ENCODE peak calls at places on chromosomes 1 and 21, in ten cellular contexts. J, N, L, X, H, A, F, I, U and D are unnamed samples.

GRCh38 chr1:65175171-65176070 is 27.4 kb downstream of the AK4 start:
- DNase-seq in H (no peak), X (no peak), N (no peak), J (no peak), F (peak), L (no peak), A (no peak), U (no peak), I (no peak), D (peak)

GRCh38 chr1:104953555-104953954 is 1203.9 kb downstream of the AMY1C start:
- DNase-seq in F (no peak), X (no peak), A (no peak), H (no peak), L (no peak), I (no peak), J (no peak), N (no peak), U (no peak), D (no peak)

GRCh38 chr1:40391688-40392145 is 18.2 kb downstream of the SMAP2 start:
- DNase-seq in L (no peak), A (no peak), X (no peak), F (no peak), U (no peak), I (no peak), H (peak), N (no peak), J (no peak), D (no peak)

GRCh38 chr1:5996641-5997270 is 4.5 kb upstream of the NPHP4 start:
- DNase-seq in N (no peak), F (no peak), I (no peak), H (no peak), X (no peak), A (peak), L (peak), U (peak), J (no peak), D (peak)

GRCh38 chr1:109928591-109929111 is 18.0 kb downstream of the CSF1 start:
- DNase-seq in L (no peak), F (peak), J (no peak), A (peak), I (peak), N (peak), U (no peak), X (no peak), H (no peak), D (peak)

GRCh38 chr1:32998009-32998555 is 33.5 kb upstream of the RNF19B start:
- DNase-seq in A (peak), H (no peak), L (peak), I (no peak), X (no peak), U (no peak), N (no peak), F (peak), J (no peak), D (no peak)

GRCh38 chr1:92029241-92029922 is 403 bp upstream of the EPHX4 start:
- DNase-seq in U (no peak), N (no peak), I (no peak), H (no peak), F (no peak), A (no peak), J (no peak), X (no peak), L (no peak), D (no peak)

GRCh38 chr21:38503588-38503987 is 5.3 kb upstream of the ERG start:
- DNase-seq in U (no peak), A (peak), J (no peak), N (no peak), X (no peak), F (peak), I (no peak), H (no peak), L (no peak), D (no peak)

GRCh38 chr1:24526940-24527542 is 24.4 kb downstream of the RCAN3 start:
- DNase-seq in N (no peak), F (no peak), U (no peak), J (peak), A (no peak), I (no peak), L (no peak), X (no peak), H (peak), D (no peak)

GRCh38 chr1:43511394-43511793 is 19.3 kb upstream of the PTPRF start:
- DNase-seq in U (no peak), J (no peak), N (no peak), H (no peak), X (no peak), L (no peak), A (no peak), I (no peak), F (no peak), D (no peak)

GRCh38 chr1:221827307-221827642 is 85.4 kb upstream of the DUSP10 start:
- DNase-seq in L (no peak), J (no peak), N (no peak), I (no peak), A (no peak), X (no peak), U (no peak), F (no peak), H (no peak), D (no peak)

GRCh38 chr1:24640288-24640687 is 2.8 kb upstream of the SRRM1 start:
- DNase-seq in J (no peak), X (no peak), H (no peak), N (peak), F (peak), A (no peak), L (no peak), I (no peak), U (peak), D (peak)

GRCh38 chr1:224170748-224171478 is 12.1 kb upstream of the DEGS1 start:
- DNase-seq in I (no peak), N (no peak), F (no peak), X (no peak), L (no peak), H (peak), U (no peak), J (no peak), A (no peak), D (no peak)

GRCh38 chr1:156004843-156005593 is 15.7 kb downstream of the SSR2 start:
- DNase-seq in L (peak), H (no peak), N (no peak), U (no peak), I (no peak), J (no peak), X (no peak), F (no peak), A (no peak), D (no peak)

GRCh38 chr1:218589487-218589886 is 244.4 kb downstream of the TGFB2 start:
- DNase-seq in J (no peak), L (no peak), H (no peak), N (no peak), F (no peak), X (no peak), A (no peak), I (no peak), U (no peak), D (no peak)

GRCh38 chr1:71106658-71107322 is 26.0 kb upstream of the ZRANB2 start:
- DNase-seq in I (no peak), H (no peak), J (no peak), N (no peak), A (no peak), U (no peak), F (no peak), X (no peak), L (no peak), D (no peak)

GRCh38 chr1:166840309-166841302 is 1.3 kb downstream of the POGK start:
- DNase-seq in U (no peak), H (peak), L (no peak), A (no peak), N (no peak), J (no peak), F (peak), X (no peak), I (no peak), D (no peak)

GRCh38 chr1:56070601-56071000 is 508.8 kb downstream of the PLPP3 start:
- DNase-seq in J (no peak), N (no peak), X (no peak), L (no peak), A (no peak), F (peak), H (no peak), I (no peak), U (no peak), D (no peak)

GRCh38 chr1:90841477-90841876 is 124.4 kb upstream of the BARHL2 start:
- DNase-seq in L (no peak), H (no peak), J (no peak), N (no peak), A (no peak), I (no peak), X (no peak), U (no peak), F (no peak), D (no peak)

GRCh38 chr1:1763657-1764621 is 14.3 kb downstream of the NADK start:
- DNase-seq in X (no peak), L (peak), J (peak), I (no peak), U (peak), N (peak), H (peak), F (no peak), A (no peak), D (peak)

GRCh38 chr1:20555025-20555757 is 2.8 kb downstream of the FAM43B start:
- DNase-seq in U (no peak), L (peak), I (no peak), J (no peak), X (no peak), A (no peak), F (peak), N (no peak), H (peak), D (peak)

GRCh38 chr1:228304225-228304624 is 96.4 kb downstream of the OBSCN start:
- DNase-seq in L (no peak), A (peak), I (no peak), J (no peak), N (no peak), U (no peak), H (no peak), F (no peak), X (no peak), D (no peak)

GRCh38 chr21:16476056-16476850 is 746.5 kb downstream of the USP25 start:
- DNase-seq in U (no peak), A (no peak), N (no peak), J (no peak), L (no peak), F (peak), X (no peak), I (no peak), H (no peak), D (no peak)

GRCh38 chr1:109495738-109496137 is 1.8 kb downstream of the CYB561D1 start:
- DNase-seq in F (no peak), L (no peak), J (no peak), N (no peak), U (no peak), X (no peak), A (no peak), I (no peak), H (no peak), D (no peak)

GRCh38 chr1:81414417-81415087 is 386.2 kb upstream of the ADGRL2 start:
- DNase-seq in F (no peak), N (peak), X (no peak), U (peak), L (no peak), H (peak), I (no peak), J (no peak), A (peak), D (peak)

GRCh38 chr1:37793773-37794371 is at the start of gene MANEAL:
- DNase-seq in L (peak), J (no peak), I (no peak), H (peak), X (no peak), N (peak), A (peak), U (no peak), F (peak), D (peak)

GRCh38 chr1:29469457-29469856 is 233.1 kb downstream of the PTPRU start:
- DNase-seq in X (no peak), I (no peak), A (peak), U (peak), F (no peak), N (peak), L (peak), H (no peak), J (peak), D (no peak)

GRCh38 chr1:30312226-30312625 is 411.2 kb downstream of the MATN1 start:
- DNase-seq in N (no peak), I (no peak), H (no peak), L (peak), F (no peak), X (no peak), A (peak), J (no peak), U (no peak), D (no peak)

DNA sequence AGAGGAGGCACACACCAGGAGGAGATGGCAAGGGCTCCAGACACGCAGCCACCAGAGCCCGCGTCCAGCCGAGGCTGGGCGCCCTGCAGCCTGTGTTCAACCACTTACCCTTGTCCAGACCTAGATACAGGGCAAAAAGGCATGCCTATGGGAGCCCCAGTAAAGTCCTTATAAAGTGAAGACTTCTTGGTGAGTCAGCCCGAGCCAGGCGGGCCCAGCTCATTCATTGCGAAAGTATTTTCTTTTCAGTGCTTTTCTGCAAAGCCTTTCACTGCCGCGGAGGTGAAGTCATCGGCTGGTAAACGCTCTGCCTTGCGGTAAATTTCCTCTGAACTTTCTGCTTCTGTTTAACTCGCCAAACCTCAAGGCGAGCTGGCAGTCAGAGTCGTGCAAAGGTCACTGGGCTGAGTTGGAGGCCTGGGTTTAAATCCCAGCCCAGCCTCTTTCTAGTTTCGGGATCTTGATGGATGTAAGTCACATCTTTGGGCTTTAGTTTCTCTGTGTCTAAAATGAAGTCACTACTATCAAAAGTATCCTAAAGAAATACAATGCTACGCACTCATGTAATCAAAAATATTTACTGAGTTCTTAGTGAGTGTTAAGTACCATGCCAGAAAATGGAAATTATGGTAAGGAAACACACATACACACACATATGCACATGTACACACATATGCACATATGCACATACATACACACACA is 54.7 kb upstream of the IFFO2 start:
- DNase-seq in L (no peak), X (peak), U (peak), N (peak), H (peak), J (peak), I (peak), A (peak), F (peak), D (peak)
- H3K4me3 ChIP-seq in L (no peak), X (no peak), U (no peak), N (no peak), H (no peak), J (no peak), I (no peak), A (no peak), F (no peak), D (no peak)

DNA sequence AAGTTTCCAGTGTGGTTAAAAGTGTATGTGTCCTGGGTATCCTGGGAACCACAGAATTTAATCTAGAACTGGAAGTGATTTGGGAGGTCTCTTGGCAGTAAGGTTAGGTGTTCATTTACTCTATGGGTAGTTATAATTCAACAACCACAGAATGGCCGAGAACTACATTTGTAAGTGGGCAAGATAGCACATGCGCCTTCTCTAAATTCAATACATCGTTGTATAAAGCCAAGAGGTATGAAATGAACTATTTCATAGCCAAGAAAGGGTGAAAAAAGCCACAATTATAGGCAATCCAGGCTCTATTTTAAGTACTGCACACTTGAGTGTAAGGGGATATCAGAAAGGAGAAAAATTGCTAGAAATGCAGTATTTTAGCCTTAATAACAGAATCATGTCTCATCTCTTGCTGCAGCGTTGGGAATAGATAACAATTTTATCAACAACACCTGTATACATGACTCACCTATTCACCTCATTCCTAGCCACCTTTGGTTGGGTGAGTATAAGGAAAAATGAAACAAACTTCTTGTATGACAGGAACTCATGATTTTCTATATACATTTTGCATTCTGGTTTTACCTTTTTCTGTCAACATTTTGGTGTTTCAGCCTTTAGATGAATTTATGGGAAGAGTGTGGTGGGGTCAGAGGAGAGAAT is 4.5 kb downstream of the SDCCAG8 start:
- DNase-seq in X (no peak), N (no peak), F (no peak), H (peak), I (no peak), U (no peak), A (no peak), L (no peak), J (no peak), D (no peak)
- H3K4me3 ChIP-seq in X (no peak), N (no peak), F (no peak), H (no peak), I (no peak), U (no peak), A (no peak), L (no peak), J (no peak), D (no peak)

DNA sequence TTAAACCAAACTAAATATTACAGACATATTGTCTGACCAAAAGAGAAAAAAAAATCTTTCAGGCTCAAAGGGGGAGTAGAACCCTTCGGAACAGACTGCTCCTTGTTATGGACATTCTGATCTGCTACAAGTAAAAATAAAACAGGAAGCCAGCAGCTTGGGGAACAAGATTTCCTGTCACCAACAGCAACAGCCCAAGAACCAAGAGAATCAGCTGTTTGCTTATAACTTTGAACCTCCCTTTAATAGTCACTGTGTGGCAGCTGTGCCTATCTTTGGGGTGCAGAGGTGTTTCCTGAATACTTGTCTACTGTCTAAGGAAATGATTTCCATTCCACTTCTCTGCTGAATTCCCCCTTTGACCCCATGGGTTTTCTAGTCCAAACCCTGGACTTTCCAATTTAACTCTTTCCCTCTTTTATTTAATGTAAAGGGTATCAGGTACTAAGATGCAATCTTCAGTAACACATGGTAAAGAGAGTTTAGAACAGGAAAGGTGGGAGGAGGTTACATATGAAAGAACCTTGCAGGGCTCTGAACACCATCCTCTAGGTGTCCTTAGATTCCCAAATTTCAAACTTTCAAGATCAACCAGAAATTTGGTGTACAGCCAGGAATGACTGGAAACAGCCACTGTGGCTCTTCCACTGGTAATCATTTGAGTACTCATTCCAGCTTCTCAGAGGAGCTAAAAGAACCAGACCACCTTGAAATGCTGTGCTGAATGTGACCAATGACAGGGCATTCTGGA is 38.7 kb downstream of the GPR3 start:
- DNase-seq in A (no peak), F (peak), X (no peak), L (no peak), N (no peak), I (no peak), J (no peak), U (no peak), H (no peak), D (no peak)
- H3K4me3 ChIP-seq in A (no peak), F (no peak), X (no peak), L (peak), N (no peak), I (no peak), J (peak), U (no peak), H (no peak), D (no peak)

GRCh38 chr1:180268556-180269044 is 38.5 kb downstream of the LHX4 start:
- DNase-seq in I (no peak), N (no peak), H (no peak), L (peak), J (no peak), A (no peak), U (no peak), X (no peak), F (no peak), D (no peak)

GRCh38 chr1:180267211-180267561 is 37.1 kb downstream of the LHX4 start:
- DNase-seq in N (no peak), I (no peak), J (no peak), X (no peak), A (peak), H (no peak), F (no peak), U (no peak), L (peak), D (no peak)

GRCh38 chr1:180265871-180266270 is 35.8 kb downstream of the LHX4 start:
- DNase-seq in U (no peak), I (no peak), H (no peak), F (no peak), X (no peak), N (no peak), L (no peak), J (no peak), A (no peak), D (no peak)

GRCh38 chr1:180266275-180267210 is 36.5 kb downstream of the LHX4 start:
- DNase-seq in H (no peak), L (peak), U (no peak), N (no peak), J (no peak), A (peak), F (no peak), I (no peak), X (no peak), D (no peak)

GRCh38 chr1:180267761-180268555 is 37.9 kb downstream of the LHX4 start:
- DNase-seq in J (no peak), X (no peak), F (no peak), N (no peak), I (no peak), U (no peak), L (peak), H (no peak), A (peak), D (peak)
- H3K4me3 ChIP-seq in J (no peak), X (no peak), F (no peak), N (no peak), I (no peak), U (no peak), L (no peak), H (no peak), A (no peak), D (no peak)

GRCh38 chr1:153612111-153612754 is 704 bp downstream of the S100A16 start:
- DNase-seq in X (no peak), H (peak), L (peak), F (no peak), N (peak), U (no peak), I (no peak), A (no peak), J (no peak), D (no peak)

GRCh38 chr1:153610334-153611023 is 2.5 kb downstream of the S100A16 start:
- DNase-seq in A (no peak), L (peak), F (peak), H (peak), X (no peak), N (no peak), I (no peak), U (no peak), J (no peak), D (no peak)

GRCh38 chr1:153611356-153611755 is 1.6 kb downstream of the S100A16 start:
- DNase-seq in L (no peak), N (no peak), A (no peak), H (peak), F (no peak), I (no peak), U (no peak), X (no peak), J (no peak), D (no peak)

GRCh38 chr1:153609585-153609907 is 3.4 kb downstream of the S100A16 start:
- DNase-seq in H (no peak), N (no peak), F (no peak), A (no peak), X (no peak), L (no peak), U (no peak), I (no peak), J (no peak), D (no peak)

DNA sequence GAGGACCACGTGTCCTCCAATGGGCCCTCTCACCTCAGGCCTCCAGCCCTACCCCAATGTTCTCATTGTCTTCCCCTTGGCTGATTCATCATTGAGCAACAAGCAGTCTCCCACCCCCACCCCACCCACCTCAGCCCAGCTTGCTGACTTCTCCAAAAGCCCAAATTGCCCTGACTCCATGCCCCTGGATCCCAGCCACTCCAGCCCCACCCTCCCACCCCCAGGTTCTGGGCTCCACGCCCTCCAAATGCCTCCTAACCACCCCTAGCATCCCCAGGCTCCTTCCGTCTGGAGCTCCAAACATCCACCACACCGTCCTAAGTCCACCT is 1.9 kb downstream of the S100A16 start:
- DNase-seq in I (no peak), X (no peak), L (no peak), J (no peak), F (peak), H (peak), A (no peak), N (no peak), U (no peak), D (no peak)
- H3K4me3 ChIP-seq in I (peak), X (no peak), L (peak), J (no peak), F (peak), H (peak), A (peak), N (no peak), U (peak), D (no peak)

GRCh38 chr21:27369962-27370578 is 403.2 kb upstream of the ADAMTS5 start:
- DNase-seq in H (no peak), I (no peak), J (no peak), X (no peak), N (no peak), L (no peak), U (no peak), F (no peak), A (no peak), D (no peak)
- H3K4me3 ChIP-seq in H (no peak), I (no peak), J (no peak), X (no peak), N (no peak), L (no peak), U (no peak), F (no peak), A (no peak), D (no peak)